ENCODE peak calls at places on chromosomes 12 and 14, in eight cellular contexts. U is D341Med; N is amygdala; W is CD4-positive, CD25-positive, alpha-beta regulatory T cell; Y is cardiac fibroblast; I is heart left ventricle; Q is NCI-H1105 treated with DMSO at 0.1 percent for 48 hours; L is NCI-H1092 treated with DMSO at 0.1 percent for 48 hours. F is an unnamed sample.

GRCh38 chr12:132327351-132328171 is 1.8 kb downstream of the GALNT9 start:
- DNase-seq in W (no peak), Q (peak), N (peak), Y (peak), I (no peak), U (no peak), L (no peak), F (no peak)

GRCh38 chr12:26226629-26227375 is 31.4 kb downstream of the SSPN start:
- DNase-seq in L (no peak), N (peak), Q (peak), W (no peak), U (peak), Y (no peak), I (peak), F (peak)

GRCh38 chr12:62158416-62159360 is 101.5 kb upstream of the USP15 start:
- DNase-seq in Y (no peak), W (peak), L (no peak), U (no peak), I (no peak), N (no peak), Q (no peak), F (no peak)

GRCh38 chr12:212799-213526 is 994 bp downstream of the SLC6A12 start:
- DNase-seq in L (no peak), W (no peak), Q (no peak), N (no peak), U (no peak), Y (peak), I (no peak), F (no peak)

GRCh38 chr12:120024193-120024592 is 35.2 kb downstream of the BICDL1 start:
- DNase-seq in U (no peak), W (no peak), L (no peak), Y (no peak), Q (no peak), I (no peak), N (no peak), F (no peak)

GRCh38 chr12:65209655-65210043 is 40.3 kb downstream of the LEMD3 start:
- DNase-seq in U (no peak), Q (no peak), N (no peak), Y (peak), W (no peak), L (no peak), I (no peak), F (no peak)

GRCh38 chr12:1054103-1054838 is 63.2 kb downstream of the ERC1 start:
- DNase-seq in U (no peak), I (peak), Q (no peak), N (no peak), L (no peak), Y (peak), W (no peak), F (no peak)

GRCh38 chr14:104316121-104316722 is 177.8 kb downstream of the KIF26A start:
- DNase-seq in U (no peak), Y (no peak), Q (no peak), I (peak), W (no peak), N (no peak), L (no peak), F (peak)

GRCh38 chr14:63663428-63664142 is 21.9 kb upstream of the WDR89 start:
- DNase-seq in U (no peak), W (no peak), L (no peak), I (no peak), N (no peak), Y (peak), Q (no peak), F (no peak)

GRCh38 chr14:77123381-77124344 is 17.9 kb downstream of the ZDHHC22 start:
- DNase-seq in L (peak), U (peak), Y (no peak), W (no peak), I (peak), Q (peak), N (peak), F (peak)

GRCh38 chr12:45247589-45247988 is 31.7 kb downstream of the ANO6 start:
- DNase-seq in U (no peak), Y (no peak), N (no peak), I (no peak), W (no peak), Q (no peak), L (no peak), F (no peak)

GRCh38 chr12:110679201-110679600 is 9.7 kb downstream of the HVCN1 start:
- DNase-seq in W (no peak), N (no peak), I (no peak), Y (no peak), U (peak), L (no peak), Q (no peak), F (no peak)

GRCh38 chr12:92363295-92364146 is 217.9 kb upstream of the BTG1 start:
- DNase-seq in W (peak), N (peak), I (peak), Q (no peak), L (no peak), U (no peak), Y (peak), F (peak)

GRCh38 chr14:22699801-22700564 is 55.8 kb upstream of the OR6J1 start:
- DNase-seq in Q (no peak), N (no peak), I (no peak), U (no peak), W (no peak), Y (peak), L (no peak), F (no peak)

GRCh38 chr14:53432378-53432802 is 279.3 kb upstream of the DDHD1 start:
- DNase-seq in I (no peak), Q (peak), N (no peak), U (peak), Y (peak), W (no peak), L (peak), F (no peak)

GRCh38 chr14:26377150-26377549 is 220.7 kb downstream of the NOVA1 start:
- DNase-seq in Y (no peak), U (no peak), W (no peak), Q (no peak), I (no peak), N (no peak), L (no peak), F (no peak)

GRCh38 chr14:51575225-51576111 is 76.2 kb upstream of the FRMD6 start:
- DNase-seq in Y (no peak), Q (no peak), N (no peak), W (no peak), L (no peak), I (peak), U (no peak), F (no peak)

GRCh38 chr12:13348464-13348863 is 151.9 kb downstream of the EMP1 start:
- DNase-seq in L (no peak), Q (no peak), U (no peak), Y (no peak), W (no peak), N (no peak), I (no peak), F (no peak)

GRCh38 chr14:72387727-72388126 is 455.5 kb downstream of the RGS6 start:
- DNase-seq in I (no peak), Y (no peak), U (no peak), N (no peak), L (no peak), W (no peak), Q (no peak), F (no peak)

GRCh38 chr14:21039585-21040369 is 2.4 kb upstream of the RNASE7 start:
- DNase-seq in N (no peak), Y (peak), W (peak), U (peak), L (peak), Q (peak), I (peak), F (no peak)

GRCh38 chr14:21044106-21044618 is 2.0 kb downstream of the RNASE7 start:
- DNase-seq in N (no peak), L (peak), Y (no peak), U (no peak), I (no peak), W (no peak), Q (peak), F (no peak)

GRCh38 chr14:24032727-24033418 is 18.9 kb upstream of the CARMIL3 start:
- DNase-seq in Q (no peak), W (no peak), I (no peak), N (no peak), U (no peak), L (no peak), Y (peak), F (no peak)

GRCh38 chr12:58621126-58621525 is 299.2 kb downstream of the LRIG3 start:
- DNase-seq in Y (no peak), U (no peak), W (no peak), L (no peak), I (no peak), N (no peak), Q (no peak), F (no peak)

GRCh38 chr14:64812412-64812811 is 67.3 kb downstream of the SPTB start:
- DNase-seq in N (no peak), I (no peak), L (peak), Q (peak), W (peak), U (no peak), Y (no peak), F (peak)

GRCh38 chr12:54988402-54989054 is 4.0 kb upstream of the TESPA1 start:
- DNase-seq in U (peak), W (no peak), Q (peak), Y (peak), N (peak), I (peak), L (peak), F (no peak)

GRCh38 chr12:110906985-110907384 is 13.4 kb downstream of the MYL2 start:
- DNase-seq in L (no peak), Q (no peak), W (no peak), Y (peak), N (no peak), U (no peak), I (no peak), F (no peak)

GRCh38 chr14:100979780-100980179 is 76.3 kb upstream of the RTL1 start:
- DNase-seq in W (no peak), L (no peak), Y (peak), I (no peak), U (no peak), Q (no peak), N (no peak), F (no peak)

GRCh38 chr12:10385181-10385613 is 4.6 kb downstream of the KLRK1 start:
- DNase-seq in I (no peak), W (no peak), Y (peak), U (no peak), Q (no peak), L (no peak), N (no peak), F (no peak)

GRCh38 chr14:79852975-79853374 is 358.3 kb downstream of the DIO2 start:
- DNase-seq in I (no peak), Q (no peak), W (no peak), Y (no peak), L (no peak), U (no peak), N (no peak), F (no peak)

GRCh38 chr14:65359503-65359902 is 53.0 kb upstream of the FUT8 start:
- DNase-seq in I (no peak), L (no peak), N (no peak), Y (peak), Q (no peak), W (no peak), U (no peak), F (no peak)

GRCh38 chr14:50906326-50906725 is 34.5 kb downstream of the ABHD12B start:
- DNase-seq in U (no peak), L (no peak), N (no peak), W (no peak), I (no peak), Y (no peak), Q (peak), F (no peak)

GRCh38 chr12:13530966-13531365 is 334.4 kb downstream of the EMP1 start:
- DNase-seq in N (no peak), Q (no peak), I (no peak), L (peak), W (no peak), Y (no peak), U (no peak), F (no peak)

GRCh38 chr12:62128186-62128965 is 131.8 kb upstream of the USP15 start:
- DNase-seq in Y (no peak), U (no peak), Q (no peak), N (no peak), I (no peak), L (no peak), W (no peak), F (no peak)

GRCh38 chr12:3224530-3224903 is 147.3 kb downstream of the TSPAN9 start:
- DNase-seq in N (no peak), L (no peak), U (no peak), Q (no peak), I (no peak), Y (no peak), W (no peak), F (no peak)

GRCh38 chr12:24527102-24527501 is 421.8 kb downstream of the BCAT1 start:
- DNase-seq in W (no peak), Q (no peak), N (no peak), Y (no peak), L (no peak), U (no peak), I (no peak), F (no peak)

GRCh38 chr14:60067911-60068310 is 23.8 kb upstream of the PCNX4 start:
- DNase-seq in I (no peak), Y (no peak), U (no peak), L (no peak), N (no peak), W (no peak), Q (no peak), F (no peak)

GRCh38 chr14:93702946-93703345 is 85.3 kb downstream of the PRIMA1 start:
- DNase-seq in L (no peak), W (no peak), Q (no peak), Y (no peak), N (no peak), U (no peak), I (no peak), F (no peak)

F was measured in activated B cell treated with CpG ODN at 0.5 μM for 24 hours.